ENCODE peak calls at places on chromosomes 4 and X, in eight cellular contexts. One of them, this sample, is unnamed.

GRCh38 chr4:139704915-139705485 is 39.4 kb downstream of the MGST2 start:
- DNase-seq in tibial nerve: no peak
- DNase-seq in HL-60: peak; percentile 12
- DNase-seq in tibial artery: no peak
- DNase-seq in CD8-positive, alpha-beta T cell: no peak
- DNase-seq in heart left ventricle: no peak
- DNase-seq in lower lobe of right lung: no peak
- DNase-seq in uterus: no peak
- DNase-seq in this sample: no peak

GRCh38 chrX:154749856-154750255 is 1.0 kb downstream of the GAB3 start:
- DNase-seq in HL-60: no peak
- DNase-seq in tibial artery: no peak
- DNase-seq in tibial nerve: no peak
- DNase-seq in lower lobe of right lung: no peak
- DNase-seq in CD8-positive, alpha-beta T cell: no peak
- DNase-seq in heart left ventricle: no peak
- DNase-seq in uterus: no peak
- DNase-seq in this sample: no peak

GRCh38 chr4:105122334-105122733 is 24.3 kb upstream of the TET2 start:
- DNase-seq in CD8-positive, alpha-beta T cell: no peak
- DNase-seq in heart left ventricle: no peak
- DNase-seq in lower lobe of right lung: no peak
- DNase-seq in HL-60: no peak
- DNase-seq in tibial nerve: no peak
- DNase-seq in uterus: no peak
- DNase-seq in tibial artery: no peak
- DNase-seq in this sample: no peak

GRCh38 chrX:107676559-107677378 is 48.5 kb downstream of the PRPS1 start:
- DNase-seq in HL-60: no peak
- DNase-seq in lower lobe of right lung: peak; percentile 93
- DNase-seq in tibial artery: peak; percentile 96
- DNase-seq in uterus: peak; percentile 87
- DNase-seq in heart left ventricle: peak; percentile 82
- DNase-seq in CD8-positive, alpha-beta T cell: peak; percentile 63
- DNase-seq in tibial nerve: peak; percentile 74
- DNase-seq in this sample: peak; percentile 84

GRCh38 chrX:7582191-7582590 is 260.8 kb upstream of the VCX start:
- DNase-seq in uterus: no peak
- DNase-seq in CD8-positive, alpha-beta T cell: no peak
- DNase-seq in HL-60: no peak
- DNase-seq in heart left ventricle: no peak
- DNase-seq in tibial nerve: no peak
- DNase-seq in lower lobe of right lung: no peak
- DNase-seq in tibial artery: no peak
- DNase-seq in this sample: no peak

GRCh38 chr4:83282049-83282535 is 2.5 kb downstream of the COQ2 start:
- DNase-seq in tibial artery: no peak
- DNase-seq in CD8-positive, alpha-beta T cell: peak; percentile 56
- DNase-seq in lower lobe of right lung: no peak
- DNase-seq in heart left ventricle: no peak
- DNase-seq in uterus: peak; percentile 43
- DNase-seq in tibial nerve: peak; percentile 87
- DNase-seq in HL-60: peak; percentile 58
- DNase-seq in this sample: peak; percentile 10

GRCh38 chr4:185019451-185020292 is 1.4 kb downstream of the HELT start:
- DNase-seq in tibial nerve: no peak
- DNase-seq in lower lobe of right lung: no peak
- DNase-seq in CD8-positive, alpha-beta T cell: no peak
- DNase-seq in tibial artery: no peak
- DNase-seq in HL-60: no peak
- DNase-seq in heart left ventricle: no peak
- DNase-seq in uterus: no peak
- DNase-seq in this sample: no peak

GRCh38 chr4:87041142-87041541 is 106.3 kb downstream of the AFF1 start:
- DNase-seq in heart left ventricle: no peak
- DNase-seq in lower lobe of right lung: no peak
- DNase-seq in HL-60: no peak
- DNase-seq in uterus: peak; percentile 81
- DNase-seq in CD8-positive, alpha-beta T cell: no peak
- DNase-seq in tibial nerve: peak; percentile 67
- DNase-seq in tibial artery: no peak
- DNase-seq in this sample: no peak

GRCh38 chr4:186904104-186904503 is 180.4 kb upstream of the FAT1 start:
- DNase-seq in uterus: no peak
- DNase-seq in lower lobe of right lung: no peak
- DNase-seq in HL-60: no peak
- DNase-seq in CD8-positive, alpha-beta T cell: no peak
- DNase-seq in tibial nerve: no peak
- DNase-seq in heart left ventricle: no peak
- DNase-seq in tibial artery: no peak
- DNase-seq in this sample: no peak

GRCh38 chr4:67680568-67681222 is 20.3 kb downstream of the UBA6 start:
- DNase-seq in HL-60: no peak
- DNase-seq in CD8-positive, alpha-beta T cell: no peak
- DNase-seq in uterus: no peak
- DNase-seq in lower lobe of right lung: no peak
- DNase-seq in tibial artery: no peak
- DNase-seq in heart left ventricle: no peak
- DNase-seq in tibial nerve: no peak
- DNase-seq in this sample: no peak

GRCh38 chrX:120456973-120457372 is 12.1 kb downstream of the LAMP2 start:
- DNase-seq in heart left ventricle: no peak
- DNase-seq in tibial nerve: no peak
- DNase-seq in HL-60: no peak
- DNase-seq in uterus: no peak
- DNase-seq in CD8-positive, alpha-beta T cell: no peak
- DNase-seq in tibial artery: no peak
- DNase-seq in lower lobe of right lung: no peak
- DNase-seq in this sample: no peak

GRCh38 chr4:2259036-2259540 is 2.8 kb downstream of the MXD4 start:
- DNase-seq in tibial artery: peak; percentile 74
- DNase-seq in tibial nerve: no peak
- DNase-seq in lower lobe of right lung: peak; percentile 44
- DNase-seq in HL-60: no peak
- DNase-seq in uterus: peak; percentile 18
- DNase-seq in CD8-positive, alpha-beta T cell: no peak
- DNase-seq in heart left ventricle: peak; percentile 9
- DNase-seq in this sample: no peak

GRCh38 chrX:130098202-130098552 is 12.1 kb downstream of the ELF4 start:
- DNase-seq in lower lobe of right lung: no peak
- DNase-seq in tibial artery: no peak
- DNase-seq in heart left ventricle: no peak
- DNase-seq in CD8-positive, alpha-beta T cell: no peak
- DNase-seq in tibial nerve: no peak
- DNase-seq in HL-60: no peak
- DNase-seq in uterus: no peak
- DNase-seq in this sample: no peak

DNA sequence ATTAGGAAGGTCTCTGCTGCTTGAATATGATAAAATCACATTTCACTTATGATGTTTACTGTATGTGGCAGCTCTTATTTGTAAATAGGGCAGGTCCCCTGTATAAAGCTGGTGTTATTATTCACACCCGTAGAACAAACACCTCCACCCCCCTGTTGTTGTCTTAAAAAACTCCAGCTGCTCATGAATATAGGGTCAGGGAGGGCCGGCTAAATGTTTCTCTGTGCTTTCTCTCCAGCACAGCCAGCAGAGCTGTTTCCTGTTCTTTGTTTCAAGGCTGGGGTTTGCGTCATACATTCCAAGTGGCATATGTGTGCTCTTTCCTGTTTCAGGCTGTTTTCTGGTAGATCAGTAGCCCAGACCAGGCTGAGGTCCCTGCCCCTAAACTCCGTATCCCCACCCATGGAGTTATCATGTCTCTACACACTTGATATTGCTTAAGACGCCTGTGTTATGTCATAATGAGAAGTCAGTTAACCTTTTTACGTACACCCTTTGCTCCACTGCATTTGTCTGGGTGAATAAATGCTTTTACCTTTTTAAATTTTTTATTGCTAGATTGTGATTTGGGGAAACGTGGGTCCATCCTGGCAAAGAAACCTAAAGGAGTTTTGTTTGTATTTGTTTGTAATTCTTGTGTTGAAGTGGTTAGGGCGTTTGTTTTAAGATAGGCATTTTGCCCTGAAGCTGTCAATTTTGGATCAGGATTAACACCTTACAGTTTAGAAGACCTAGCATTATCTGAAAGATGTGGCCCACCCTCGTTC is 3.2 kb downstream of the KLF3 start:
- DNase-seq in tibial nerve: peak; percentile 90
- DNase-seq in uterus: peak; percentile 91
- DNase-seq in tibial artery: peak; percentile 87
- DNase-seq in HL-60: peak; percentile 85
- DNase-seq in lower lobe of right lung: peak; percentile 64
- DNase-seq in heart left ventricle: peak; percentile 86
- DNase-seq in CD8-positive, alpha-beta T cell: no peak
- DNase-seq in this sample: peak; percentile 90
- H3K27me3 ChIP-seq in tibial nerve: no peaks in the 10 kb centered on the region
- H3K27me3 ChIP-seq in uterus: no peaks in the 10 kb centered on the region
- H3K27me3 ChIP-seq in tibial artery: no peaks in the 10 kb centered on the region
- H3K27me3 ChIP-seq in HL-60: no peaks in the 10 kb centered on the region
- H3K27me3 ChIP-seq in lower lobe of right lung: no peaks in the 10 kb centered on the region
- H3K27me3 ChIP-seq in heart left ventricle: no peaks in the 10 kb centered on the region
- H3K27me3 ChIP-seq in CD8-positive, alpha-beta T cell: no peaks in the 10 kb centered on the region
- H3K27me3 ChIP-seq in this sample: no peaks in the 10 kb centered on the region

GRCh38 chrX:113287761-113288160 is 447.1 kb upstream of the AMOT start:
- DNase-seq in lower lobe of right lung: no peak
- DNase-seq in CD8-positive, alpha-beta T cell: no peak
- DNase-seq in uterus: no peak
- DNase-seq in heart left ventricle: no peak
- DNase-seq in HL-60: no peak
- DNase-seq in tibial nerve: no peak
- DNase-seq in tibial artery: no peak
- DNase-seq in this sample: no peak
- H3K4me3 ChIP-seq in lower lobe of right lung: no peak overlapping the region
- H3K4me3 ChIP-seq in CD8-positive, alpha-beta T cell: no peak overlapping the region
- H3K4me3 ChIP-seq in uterus: no peak overlapping the region
- H3K4me3 ChIP-seq in heart left ventricle: no peak overlapping the region
- H3K4me3 ChIP-seq in HL-60: no peak overlapping the region
- H3K4me3 ChIP-seq in tibial nerve: no peak overlapping the region
- H3K4me3 ChIP-seq in tibial artery: no peak overlapping the region
- H3K4me3 ChIP-seq in this sample: no peak overlapping the region

DNA sequence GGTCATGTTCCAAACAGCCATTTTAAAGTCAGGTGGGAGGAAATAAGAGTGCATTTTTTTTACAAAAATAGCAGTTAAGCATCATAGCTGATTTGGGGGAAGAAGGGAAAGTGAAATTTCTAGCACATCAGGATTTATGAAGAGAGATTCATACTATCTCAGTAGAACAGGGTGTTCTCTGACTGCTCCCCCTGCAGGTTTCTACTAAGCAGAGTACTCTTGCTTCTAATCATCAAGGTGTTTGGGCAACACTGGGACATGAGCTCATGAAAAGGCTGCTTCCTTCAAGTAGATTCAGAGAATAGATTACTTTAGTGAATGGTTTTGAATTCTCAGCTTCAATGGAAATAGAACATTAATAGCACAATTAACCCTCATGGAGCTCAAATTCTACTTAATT is 591.4 kb upstream of the PCDH10 start:
- DNase-seq in heart left ventricle: no peak
- DNase-seq in uterus: no peak
- DNase-seq in tibial nerve: no peak
- DNase-seq in tibial artery: no peak
- DNase-seq in HL-60: no peak
- DNase-seq in lower lobe of right lung: no peak
- DNase-seq in CD8-positive, alpha-beta T cell: no peak
- DNase-seq in this sample: no peak
- TF ChIP-seq CTCF in heart left ventricle: no peak
- TF ChIP-seq CTCF in uterus: no peak
- TF ChIP-seq CTCF in tibial nerve: no peak
- TF ChIP-seq CTCF in tibial artery: no peak
- TF ChIP-seq CTCF in HL-60: no peak
- TF ChIP-seq CTCF in lower lobe of right lung: no peak
- TF ChIP-seq CTCF in CD8-positive, alpha-beta T cell: no peak
- TF ChIP-seq CTCF in this sample: no peak

GRCh38 chr4:165379662-165380061 is 854 bp downstream of the CPE start:
- DNase-seq in HL-60: no peak
- DNase-seq in CD8-positive, alpha-beta T cell: no peak
- DNase-seq in uterus: peak; percentile 26
- DNase-seq in lower lobe of right lung: no peak
- DNase-seq in heart left ventricle: peak; percentile 24
- DNase-seq in tibial artery: peak; percentile 71
- DNase-seq in tibial nerve: no peak
- DNase-seq in this sample: peak; percentile 23
- H3K27me3 ChIP-seq in HL-60: peaks cover 33% of the 10 kb centered on the region
- H3K27me3 ChIP-seq in CD8-positive, alpha-beta T cell: no peaks in the 10 kb centered on the region
- H3K27me3 ChIP-seq in uterus: no peaks in the 10 kb centered on the region
- H3K27me3 ChIP-seq in lower lobe of right lung: peaks cover 7% of the 10 kb centered on the region
- H3K27me3 ChIP-seq in heart left ventricle: peaks cover 4% of the 10 kb centered on the region
- H3K27me3 ChIP-seq in tibial artery: no peaks in the 10 kb centered on the region
- H3K27me3 ChIP-seq in tibial nerve: no peaks in the 10 kb centered on the region
- H3K27me3 ChIP-seq in this sample: peaks cover 4% of the 10 kb centered on the region

GRCh38 chr4:22238742-22239141 is 277.1 kb downstream of the ADGRA3 start:
- DNase-seq in tibial nerve: no peak
- DNase-seq in lower lobe of right lung: no peak
- DNase-seq in CD8-positive, alpha-beta T cell: no peak
- DNase-seq in heart left ventricle: no peak
- DNase-seq in HL-60: no peak
- DNase-seq in tibial artery: no peak
- DNase-seq in uterus: no peak
- DNase-seq in this sample: no peak
- H3K4me3 ChIP-seq in tibial nerve: no peak overlapping the region
- H3K4me3 ChIP-seq in lower lobe of right lung: no peak overlapping the region
- H3K4me3 ChIP-seq in CD8-positive, alpha-beta T cell: no peak overlapping the region
- H3K4me3 ChIP-seq in heart left ventricle: no peak overlapping the region
- H3K4me3 ChIP-seq in HL-60: no peak overlapping the region
- H3K4me3 ChIP-seq in tibial artery: no peak overlapping the region
- H3K4me3 ChIP-seq in uterus: no peak overlapping the region
- H3K4me3 ChIP-seq in this sample: no peak overlapping the region

GRCh38 chr4:23337292-23337691 is 552.6 kb downstream of the PPARGC1A start:
- DNase-seq in tibial artery: no peak
- DNase-seq in CD8-positive, alpha-beta T cell: no peak
- DNase-seq in tibial nerve: no peak
- DNase-seq in heart left ventricle: no peak
- DNase-seq in uterus: no peak
- DNase-seq in lower lobe of right lung: no peak
- DNase-seq in HL-60: no peak
- DNase-seq in this sample: no peak
- TF ChIP-seq CTCF in tibial artery: no peak
- TF ChIP-seq CTCF in CD8-positive, alpha-beta T cell: no peak
- TF ChIP-seq CTCF in tibial nerve: no peak
- TF ChIP-seq CTCF in heart left ventricle: no peak
- TF ChIP-seq CTCF in uterus: no peak
- TF ChIP-seq CTCF in lower lobe of right lung: no peak
- TF ChIP-seq CTCF in HL-60: no peak
- TF ChIP-seq CTCF in this sample: no peak

This sample was measured in heart right ventricle.